ENCODE peak calls at places on chromosomes 13 and 19, in nine cellular contexts. B is SK-N-SH, U is PC-3, N is hepatocyte, Z is GM23338, Q is MM.1S, Y is neural progenitor cell, D is GM23248, H is HCT116. V is an unnamed sample.

GRCh38 chr13:52677823-52678222 is 25.2 kb downstream of the SUGT1 start:
- DNase-seq in B (peak; percentile 12), U (no peak), N (no peak), Z (no peak), Q (no peak), Y (no peak), D (no peak), H (no peak), V (no peak)

GRCh38 chr13:78680064-78680463 is 21.1 kb upstream of the OBI1 start:
- DNase-seq in B (no peak), U (no peak), N (no peak), Z (no peak), Q (no peak), Y (no peak), D (no peak), H (no peak), V (no peak)

GRCh38 chr19:47497073-47497766 is 13.2 kb upstream of the KPTN start:
- DNase-seq in B (no peak), U (no peak), N (no peak), Z (no peak), Q (no peak), Y (no peak), D (no peak), H (no peak), V (no peak)

GRCh38 chr13:107138987-107139386 is 571.0 kb upstream of the ARGLU1 start:
- DNase-seq in B (no peak), U (no peak), N (no peak), Z (no peak), Q (no peak), Y (no peak), D (no peak), H (no peak), V (no peak)

GRCh38 chr19:18900700-18901502 is 4.9 kb upstream of the CERS1 start:
- DNase-seq in B (no peak), U (peak; percentile 22), N (no peak), Z (no peak), Q (no peak), Y (no peak), D (no peak), H (no peak), V (no peak)

GRCh38 chr19:5050016-5050656 is 81.2 kb downstream of the KDM4B start:
- DNase-seq in B (no peak), U (no peak), N (no peak), Z (no peak), Q (no peak), Y (no peak), D (no peak), H (no peak), V (no peak)

GRCh38 chr19:12828494-12828893 is 5.9 kb downstream of the RTBDN start:
- DNase-seq in B (peak; percentile 92), U (peak; percentile 49), N (peak; percentile 56), Z (peak; percentile 92), Q (no peak), Y (peak; percentile 79), D (peak; percentile 29), H (no peak), V (peak; percentile 58)

GRCh38 chr19:4597278-4597974 is 37.9 kb upstream of the SEMA6B start:
- DNase-seq in B (no peak), U (no peak), N (no peak), Z (no peak), Q (no peak), Y (peak; percentile 31), D (no peak), H (no peak), V (no peak)

GRCh38 chr13:47472516-47472915 is 528.6 kb downstream of the SUCLA2 start:
- DNase-seq in B (no peak), U (no peak), N (no peak), Z (peak; percentile 70), Q (no peak), Y (no peak), D (no peak), H (no peak), V (no peak)

GRCh38 chr13:24038405-24038804 is 122.1 kb upstream of the SPATA13 start:
- DNase-seq in B (no peak), U (peak; percentile 56), N (no peak), Z (no peak), Q (no peak), Y (no peak), D (peak; percentile 76), H (no peak), V (no peak)

GRCh38 chr13:111915104-111915551 is 151.8 kb upstream of the SOX1 start:
- DNase-seq in B (no peak), U (no peak), N (no peak), Z (no peak), Q (no peak), Y (no peak), D (no peak), H (no peak), V (no peak)

GRCh38 chr19:14545716-14546082 is 16.3 kb downstream of the TECR start:
- DNase-seq in B (no peak), U (no peak), N (no peak), Z (no peak), Q (no peak), Y (no peak), D (no peak), H (no peak), V (no peak)

GRCh38 chr13:81987677-81988357 is 1646.9 kb upstream of the SPRY2 start:
- DNase-seq in B (no peak), U (no peak), N (no peak), Z (peak; percentile 73), Q (no peak), Y (no peak), D (no peak), H (no peak), V (no peak)

GRCh38 chr19:52658595-52658994 is 20.4 kb upstream of the ZNF83 start:
- DNase-seq in B (no peak), U (no peak), N (peak; percentile 61), Z (peak; percentile 46), Q (no peak), Y (no peak), D (no peak), H (no peak), V (no peak)

GRCh38 chr13:30744686-30745085 is 9.3 kb downstream of the ALOX5AP start:
- DNase-seq in B (no peak), U (no peak), N (no peak), Z (no peak), Q (peak; percentile 16), Y (no peak), D (no peak), H (no peak), V (no peak)
- H3K4me3 ChIP-seq in B (no peak overlapping the region), U (no peak overlapping the region), N (no peak overlapping the region), Z (no peak overlapping the region), Q (no peak overlapping the region), Y (no peak overlapping the region), D (peak overlapping the region; percentile 45), H (no peak overlapping the region), V (no peak overlapping the region)

GRCh38 chr19:1864480-1865171 is 1.2 kb upstream of the KLF16 start:
- DNase-seq in B (peak; percentile 90), U (peak; percentile 44), N (peak; percentile 87), Z (peak; percentile 90), Q (peak; percentile 85), Y (peak; percentile 91), D (peak; percentile 81), H (no peak), V (peak; percentile 82)
- TF ChIP-seq EZH2phosphoT487 in B (no peak), U (no peak), N (no peak), Z (no peak), Q (no peak), Y (no peak), D (no peak), H (no peak), V (no peak)

GRCh38 chr19:42179501-42179817 is 38.0 kb downstream of the DEDD2 start:
- DNase-seq in B (no peak), U (no peak), N (no peak), Z (no peak), Q (no peak), Y (peak; percentile 79), D (no peak), H (no peak), V (no peak)

GRCh38 chr19:42188665-42189064 is 28.8 kb downstream of the DEDD2 start:
- DNase-seq in B (no peak), U (no peak), N (no peak), Z (no peak), Q (no peak), Y (no peak), D (no peak), H (no peak), V (no peak)

GRCh38 chr19:42185281-42185680 is 32.2 kb downstream of the DEDD2 start:
- DNase-seq in B (no peak), U (no peak), N (no peak), Z (no peak), Q (peak; percentile 77), Y (no peak), D (peak; percentile 25), H (no peak), V (peak; percentile 70)

GRCh38 chr19:42189133-42189532 is 28.3 kb downstream of the DEDD2 start:
- DNase-seq in B (no peak), U (no peak), N (no peak), Z (no peak), Q (no peak), Y (no peak), D (no peak), H (no peak), V (no peak)

DNA sequence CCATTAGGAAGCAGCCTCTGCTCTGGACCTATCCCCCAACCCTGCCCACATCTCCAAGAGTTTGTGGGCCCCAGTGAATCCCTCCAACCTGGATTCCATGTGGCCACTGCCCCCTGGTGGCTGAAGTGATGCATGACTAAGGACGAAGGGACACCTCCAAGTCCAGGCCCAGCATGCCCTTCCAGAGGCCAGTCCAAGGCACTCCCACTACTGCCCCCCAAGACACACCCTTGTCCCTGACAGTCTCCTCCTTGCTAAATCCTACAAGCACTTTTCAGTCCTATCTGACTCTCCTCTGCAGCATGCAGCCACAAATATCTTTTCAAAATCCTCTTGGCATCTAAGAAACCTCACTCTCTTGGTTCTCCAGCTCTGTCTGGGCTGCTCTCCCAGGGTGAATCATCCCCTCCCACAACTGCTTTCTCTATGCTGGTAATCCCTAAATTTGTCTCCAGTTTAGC is 33.0 kb downstream of the DEDD2 start:
- DNase-seq in B (peak; percentile 85), U (peak; percentile 79), N (peak; percentile 85), Z (peak; percentile 97), Q (peak; percentile 67), Y (peak; percentile 93), D (peak; percentile 90), H (peak; percentile 64), V (peak; percentile 82)
- H3K4me1 ChIP-seq in B (no peaks in the 10 kb centered on the region), U (peaks cover 5% of the 10 kb centered on the region), N (no peaks in the 10 kb centered on the region), Z (no peaks in the 10 kb centered on the region), Q (peaks cover 16% of the 10 kb centered on the region), Y (no peaks in the 10 kb centered on the region), D (peaks cover 16% of the 10 kb centered on the region), H (peaks cover 6% of the 10 kb centered on the region), V (peaks cover 39% of the 10 kb centered on the region)

DNA sequence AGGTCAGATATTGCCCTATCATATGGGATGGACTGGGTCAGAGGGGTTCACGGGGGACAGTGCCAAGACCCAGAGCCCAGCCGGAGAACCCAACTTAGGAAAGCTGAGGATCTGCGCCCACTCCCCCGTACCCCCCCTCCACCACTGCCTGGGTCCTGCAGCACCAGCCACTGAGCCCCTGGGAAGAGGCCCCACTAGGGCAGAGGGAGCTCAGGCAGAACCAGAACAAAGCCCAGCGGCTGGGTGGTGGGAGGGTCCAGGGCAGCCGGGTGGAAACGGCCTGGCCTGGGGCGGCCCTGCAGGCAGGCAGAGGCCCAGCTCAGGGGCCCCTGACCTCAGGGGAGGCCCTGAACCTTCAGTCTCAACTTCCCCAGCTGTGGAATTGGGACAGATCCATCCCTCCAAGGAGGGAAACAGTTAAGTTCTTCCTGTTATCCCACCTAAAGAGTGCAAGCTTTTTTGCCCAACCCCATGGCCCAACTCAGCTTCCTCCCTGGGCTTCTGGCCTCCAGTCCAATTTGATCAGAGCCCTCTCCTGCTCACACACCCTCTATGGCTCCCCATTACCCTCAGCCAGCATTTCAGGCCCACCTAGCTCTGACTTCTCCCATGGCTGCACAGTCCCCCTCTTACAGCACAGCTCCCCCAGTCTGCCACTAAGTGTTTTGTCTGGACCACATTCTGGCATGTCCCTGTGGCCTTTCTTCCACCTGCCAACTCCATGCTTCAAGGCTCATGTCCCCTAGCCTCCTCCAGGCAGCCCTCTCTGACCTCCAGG is 3.1 kb downstream of the NR2F6 start:
- DNase-seq in B (no peak), U (no peak), N (no peak), Z (no peak), Q (no peak), Y (no peak), D (no peak), H (no peak), V (peak; percentile 46)
- H3K4me3 ChIP-seq in B (peak overlapping the region; percentile 97), U (peak overlapping the region; percentile 84), N (peak overlapping the region; percentile 95), Z (peak overlapping the region; percentile 93), Q (no peak overlapping the region), Y (no peak overlapping the region), D (peak overlapping the region; percentile 92), H (no peak overlapping the region), V (peak overlapping the region; percentile 74)

V was measured in OCI-LY7.